ENCODE peak calls at places on chromosomes 13 and 19, in eight cellular contexts. L is heart right ventricle, N is astrocyte of the cerebellum, F is body of pancreas, G is fibroblast of lung, Z is left lung, T is lower leg skin, U is A673. Q is an unnamed sample.

GRCh38 chr19:55342044-55342531 is 2.4 kb downstream of the KMT5C start:
- DNase-seq in L (no peak), F (no peak), Z (no peak), N (no peak), T (no peak), G (no peak), U (no peak), Q (no peak)

GRCh38 chr19:31109626-31110025 is 239.6 kb downstream of the TSHZ3 start:
- DNase-seq in T (no peak), Z (no peak), G (no peak), L (no peak), F (no peak), U (no peak), N (no peak), Q (no peak)

GRCh38 chr13:46100191-46100877 is 4.5 kb downstream of the CPB2 start:
- DNase-seq in N (no peak), G (no peak), U (no peak), T (no peak), F (no peak), L (no peak), Z (no peak), Q (no peak)

GRCh38 chr13:30224732-30225131 is 82.6 kb downstream of the KATNAL1 start:
- DNase-seq in Z (no peak), T (no peak), G (no peak), L (no peak), U (no peak), N (no peak), F (no peak), Q (peak)

GRCh38 chr19:10936661-10937084 is 8.1 kb downstream of the TIMM29 start:
- DNase-seq in N (peak), G (peak), Z (no peak), T (no peak), U (peak), F (peak), L (peak), Q (peak)

GRCh38 chr13:94858856-94859811 is 146.8 kb upstream of the SOX21 start:
- DNase-seq in T (peak), G (peak), Z (peak), U (no peak), F (peak), N (peak), L (peak), Q (no peak)

GRCh38 chr13:23059173-23059572 is 121.6 kb upstream of the SGCG start:
- DNase-seq in L (no peak), F (no peak), Z (no peak), T (no peak), G (no peak), N (no peak), U (no peak), Q (no peak)

GRCh38 chr13:24624801-24625231 is 55.4 kb upstream of the ATP12A start:
- DNase-seq in T (no peak), F (no peak), L (no peak), U (no peak), Z (no peak), G (peak), N (no peak), Q (no peak)

GRCh38 chr13:41457589-41458186 is 338 bp downstream of the RGCC start:
- DNase-seq in F (no peak), U (no peak), N (no peak), T (no peak), L (no peak), Z (peak), G (no peak), Q (no peak)

GRCh38 chr19:35458821-35459391 is 10.8 kb downstream of the FFAR2 start:
- DNase-seq in G (peak), U (no peak), F (peak), Z (no peak), T (no peak), N (no peak), L (no peak), Q (no peak)

GRCh38 chr19:15237759-15238638 is 5.8 kb upstream of the EPHX3 start:
- DNase-seq in U (no peak), L (no peak), G (no peak), F (no peak), N (no peak), Z (no peak), T (no peak), Q (no peak)

GRCh38 chr13:79525051-79525450 is 44.1 kb downstream of the NDFIP2 start:
- DNase-seq in L (no peak), T (no peak), N (no peak), F (no peak), Z (no peak), U (no peak), G (no peak), Q (no peak)

GRCh38 chr19:1271528-1272422 is 2.6 kb downstream of the CIRBP start:
- DNase-seq in Z (no peak), F (no peak), L (no peak), T (no peak), U (no peak), N (no peak), G (no peak), Q (no peak)

GRCh38 chr13:108981407-108981806 is 352.0 kb downstream of the MYO16 start:
- DNase-seq in Z (no peak), F (no peak), T (no peak), U (no peak), L (no peak), N (no peak), G (no peak), Q (no peak)

GRCh38 chr19:33311326-33311682 is 9.0 kb upstream of the CEBPA start:
- DNase-seq in Z (peak), F (peak), L (no peak), T (no peak), U (no peak), N (no peak), G (no peak), Q (no peak)

GRCh38 chr13:83065136-83065535 is 817.1 kb downstream of the SLITRK1 start:
- DNase-seq in L (no peak), T (peak), N (peak), Z (no peak), G (peak), F (peak), U (no peak), Q (peak)

GRCh38 chr13:99974296-99974938 is 2.9 kb upstream of the ZIC5 start:
- DNase-seq in F (no peak), U (no peak), G (no peak), N (no peak), L (no peak), T (no peak), Z (peak), Q (no peak)

GRCh38 chr19:7360393-7360984 is 11.8 kb downstream of the ARHGEF18 start:
- DNase-seq in T (no peak), L (no peak), Z (no peak), N (no peak), U (no peak), F (no peak), G (peak), Q (no peak)

GRCh38 chr19:35143231-35143715 is at the start of gene FXYD7:
- DNase-seq in L (no peak), U (no peak), F (no peak), T (no peak), G (no peak), N (no peak), Z (no peak), Q (no peak)

GRCh38 chr19:17236831-17237543 is 8.7 kb downstream of the NR2F6 start:
- DNase-seq in N (no peak), Z (no peak), U (no peak), L (no peak), F (no peak), T (no peak), G (no peak), Q (no peak)

GRCh38 chr13:41802033-41802683 is 158.8 kb downstream of the VWA8 start:
- DNase-seq in G (no peak), Z (no peak), N (no peak), L (no peak), T (no peak), U (no peak), F (no peak), Q (no peak)

GRCh38 chr13:101492251-101492910 is 39.9 kb downstream of the ITGBL1 start:
- DNase-seq in T (no peak), U (no peak), N (no peak), F (no peak), G (no peak), L (no peak), Z (no peak), Q (no peak)

GRCh38 chr13:94435604-94436226 is 43.8 kb downstream of the DCT start:
- DNase-seq in L (no peak), G (peak), T (no peak), N (peak), U (peak), F (no peak), Z (no peak), Q (peak)

GRCh38 chr19:16225279-16226183 is 27.8 kb downstream of the AP1M1 start:
- DNase-seq in U (no peak), G (no peak), F (no peak), N (no peak), T (no peak), L (no peak), Z (no peak), Q (no peak)

GRCh38 chr19:20422216-20422615 is 143.4 kb downstream of the ZNF737 start:
- DNase-seq in Z (no peak), T (no peak), L (no peak), G (no peak), U (no peak), N (no peak), F (no peak), Q (no peak)

GRCh38 chr19:7252364-7252763 is 41.9 kb downstream of the INSR start:
- DNase-seq in L (no peak), T (no peak), Z (no peak), N (no peak), G (no peak), U (no peak), F (peak), Q (no peak)

GRCh38 chr13:63700366-63700765 is 2284.7 kb upstream of the PCDH20 start:
- DNase-seq in T (no peak), G (no peak), U (no peak), F (no peak), Z (no peak), L (no peak), N (no peak), Q (no peak)

GRCh38 chr13:51913421-51914136 is 51.8 kb downstream of the CCDC70 start:
- DNase-seq in N (no peak), Z (no peak), L (peak), G (no peak), F (no peak), T (no peak), U (no peak), Q (no peak)

GRCh38 chr13:60583911-60584753 is 187.1 kb downstream of the TDRD3 start:
- DNase-seq in F (peak), Z (no peak), L (no peak), T (peak), U (peak), G (peak), N (peak), Q (peak)

GRCh38 chr19:13847033-13847899 is 29.7 kb upstream of the NANOS3 start:
- DNase-seq in L (peak), Z (peak), N (peak), T (peak), F (peak), G (peak), U (peak), Q (no peak)
- TF ChIP-seq CTCF in L (peak), Z (peak), N (peak), T (no peak), F (no peak), G (no peak), U (no peak), Q (peak)

DNA sequence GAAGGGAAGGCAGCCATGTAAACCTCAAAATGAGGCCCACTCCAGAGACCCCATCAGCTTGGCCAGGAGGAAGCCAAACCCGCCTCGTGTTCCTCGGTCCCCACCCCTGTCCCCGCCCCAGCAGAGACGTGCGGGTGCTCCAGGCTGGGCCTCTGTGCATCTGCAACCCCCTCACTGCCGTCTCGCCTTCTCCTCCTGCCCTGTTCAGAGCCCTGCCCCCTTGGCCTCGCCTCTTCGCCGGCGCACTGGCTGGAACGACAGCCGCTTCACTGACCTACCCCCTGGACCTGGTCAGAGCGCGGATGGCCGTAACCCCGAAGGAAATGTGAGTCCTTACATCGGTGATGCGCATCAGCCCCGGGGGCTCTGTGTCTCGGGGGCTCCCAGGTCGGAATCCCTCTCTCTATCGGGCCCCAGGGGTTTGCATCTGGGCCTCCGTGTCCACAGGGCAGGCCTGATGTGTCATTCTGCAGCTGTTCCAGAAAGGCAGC is 32.2 kb downstream of the TMEM161A start:
- DNase-seq in Z (no peak), N (no peak), G (peak), F (no peak), L (no peak), U (no peak), T (no peak), Q (no peak)
- H3K4me3 ChIP-seq in Z (peak), N (peak), G (peak), F (no peak), L (peak), U (peak), T (no peak), Q (no peak)

DNA sequence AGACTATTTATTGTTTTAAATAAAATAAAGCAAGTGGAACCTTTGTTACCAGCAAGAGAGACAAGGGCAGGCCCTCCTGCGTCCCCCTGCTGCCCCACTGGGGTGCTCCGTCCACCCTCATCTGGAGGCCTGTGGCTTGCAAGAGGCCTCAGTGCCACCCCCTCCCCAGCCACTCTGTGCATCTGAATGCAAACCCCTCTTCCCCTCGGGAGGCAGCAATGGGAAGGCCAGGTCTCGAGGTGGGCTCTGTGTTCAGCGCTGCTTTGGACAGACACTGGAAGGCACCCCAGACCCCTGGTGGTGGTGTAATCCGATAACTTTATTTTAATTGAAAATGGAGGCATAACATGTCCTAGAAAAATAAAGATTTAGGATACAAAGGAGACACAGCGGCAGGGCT is 4.6 kb downstream of the SIX5 start:
- DNase-seq in F (no peak), Z (no peak), U (no peak), L (no peak), N (no peak), G (no peak), T (no peak), Q (no peak)
- TF ChIP-seq CTCF in F (no peak), Z (no peak), U (no peak), L (no peak), N (no peak), G (no peak), T (no peak), Q (no peak)

GRCh38 chr19:49357186-49357585 is 5.0 kb downstream of the TEAD2 start:
- DNase-seq in U (no peak), Z (no peak), G (no peak), T (no peak), N (no peak), F (no peak), L (no peak), Q (no peak)

GRCh38 chr19:49362048-49362925 is at the start of gene TEAD2:
- DNase-seq in L (peak), F (peak), N (no peak), Z (peak), U (peak), G (peak), T (no peak), Q (no peak)

GRCh38 chr19:49361438-49362047 is 673 bp downstream of the TEAD2 start:
- DNase-seq in U (peak), L (peak), N (peak), G (peak), T (peak), F (peak), Z (peak), Q (peak)

GRCh38 chr19:49362926-49363264 is 679 bp upstream of the TEAD2 start:
- DNase-seq in Z (no peak), F (peak), G (no peak), U (no peak), L (peak), T (no peak), N (no peak), Q (no peak)

DNA sequence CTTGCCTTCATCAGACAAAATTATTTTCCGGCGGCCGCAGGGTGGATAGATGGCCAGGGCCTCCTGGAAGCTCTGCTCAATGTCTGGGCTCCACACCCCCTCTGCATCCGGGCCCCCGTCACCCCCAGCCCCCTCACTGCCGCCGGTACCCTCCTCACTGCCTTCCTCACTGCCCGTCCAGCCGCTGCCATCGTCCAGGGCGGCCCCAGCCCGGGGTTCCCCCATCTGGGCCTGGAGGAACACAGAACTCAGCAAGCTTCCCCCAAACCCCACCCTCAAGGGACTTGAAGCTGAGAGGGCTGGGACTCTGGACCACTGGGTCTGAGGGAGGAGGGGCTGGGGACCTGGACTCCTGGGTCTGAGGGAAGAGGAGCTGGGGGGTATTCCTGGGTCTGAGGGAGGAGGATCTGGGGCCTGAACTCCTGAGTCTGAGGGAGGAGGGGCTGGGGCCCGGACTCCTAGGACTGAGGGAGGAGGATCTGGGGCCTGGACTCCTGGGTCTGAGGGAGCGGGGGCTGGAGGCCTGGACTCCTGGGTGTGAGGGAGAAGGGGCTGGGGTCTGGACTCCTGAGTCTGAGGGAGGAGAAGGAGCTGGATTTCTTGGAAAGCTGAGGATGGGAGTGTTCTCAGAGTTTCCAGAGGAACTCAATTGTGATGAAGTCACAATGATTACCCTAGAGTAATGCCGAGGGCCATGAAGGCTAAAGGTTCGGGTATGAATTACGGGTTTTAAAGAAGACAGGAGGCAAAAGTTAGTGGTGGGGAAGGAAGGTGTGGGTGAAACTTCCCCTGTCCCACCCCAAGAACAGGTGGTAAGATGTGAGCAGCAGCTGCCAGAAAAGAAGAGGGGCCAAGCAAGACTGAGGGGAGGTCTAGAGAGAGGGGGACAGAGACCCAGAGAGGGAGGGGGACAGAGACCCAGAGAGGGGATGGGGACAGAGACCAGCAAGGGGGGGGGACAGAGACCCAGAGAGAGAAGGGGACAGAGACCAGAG is 2.1 kb downstream of the TEAD2 start:
- DNase-seq in Z (no peak), N (no peak), T (no peak), G (no peak), U (no peak), L (no peak), F (no peak), Q (no peak)
- H3K4me3 ChIP-seq in Z (no peak), N (peak), T (no peak), G (peak), U (peak), L (no peak), F (no peak), Q (no peak)

DNA sequence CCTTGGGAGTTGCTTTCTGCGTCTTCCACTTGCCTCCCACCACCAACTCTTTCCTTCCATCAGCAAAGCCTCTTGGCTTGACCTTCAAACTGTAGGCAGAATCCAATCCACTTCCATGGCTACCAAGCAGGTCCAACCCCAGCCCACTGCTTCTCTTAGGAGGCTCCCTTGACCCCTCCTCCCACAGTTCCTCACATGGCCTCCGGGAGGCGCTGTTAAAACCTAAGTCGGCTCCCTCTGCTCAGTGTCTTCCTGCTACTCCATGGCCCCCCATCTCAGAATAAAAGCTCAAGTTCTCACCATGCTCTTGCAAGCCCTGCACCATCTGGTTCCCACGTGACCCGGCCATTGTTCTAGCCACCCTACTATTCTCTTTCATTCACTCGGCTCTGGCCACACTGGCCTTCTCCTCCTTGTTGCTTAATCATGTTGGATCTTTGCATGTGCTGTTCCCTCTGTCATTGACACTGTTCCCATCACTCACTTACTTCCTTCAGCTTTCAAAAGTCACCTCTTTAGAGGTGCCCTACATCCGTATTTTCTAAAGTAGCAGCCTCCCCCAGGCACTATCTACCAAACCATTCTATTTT is 7.5 kb downstream of the IZUMO2 start:
- DNase-seq in Z (no peak), U (no peak), L (no peak), G (no peak), N (no peak), F (no peak), T (no peak), Q (no peak)
- TF ChIP-seq CTCF in Z (no peak), U (peak), L (peak), G (peak), N (no peak), F (no peak), T (no peak), Q (no peak)

Q was measured in AG09309.